ENCODE peak calls at places on chromosomes 12 and 14, in four cellular contexts. Z is esophagus squamous epithelium, U is ovary, H is A549. I is an unnamed sample.
A peak's percentile ranks its signal among the peaks of the same experiment; 100 is the strongest.

GRCh38 chr12:89707992-89708792 is 446 bp downstream of the ATP2B1 start:
- DNase-seq in U (peak; percentile 68), Z (no peak), H (peak; percentile 22), I (peak; percentile 22)

GRCh38 chr12:43444940-43445564 is 107.0 kb downstream of the ADAMTS20 start:
- DNase-seq in Z (no peak), H (peak; percentile 70), U (no peak), I (peak; percentile 16)

GRCh38 chr12:1619599-1619998 is 9.4 kb upstream of the WNT5B start:
- DNase-seq in H (no peak), Z (no peak), U (no peak), I (no peak)

GRCh38 chr12:94988471-94988870 is 15.0 kb downstream of the NDUFA12 start:
- DNase-seq in U (no peak), H (no peak), Z (no peak), I (no peak)

GRCh38 chr12:30485230-30485890 is 210.3 kb downstream of the IPO8 start:
- DNase-seq in Z (no peak), H (no peak), U (no peak), I (no peak)

GRCh38 chr12:103313894-103314293 is 181.9 kb downstream of the C12orf42 start:
- DNase-seq in Z (no peak), U (no peak), H (no peak), I (no peak)

GRCh38 chr12:104655059-104655609 is 198.4 kb downstream of the CHST11 start:
- DNase-seq in Z (no peak), H (no peak), U (no peak), I (no peak)

GRCh38 chr12:55935742-55936151 is 4.8 kb downstream of the DGKA start:
- DNase-seq in H (no peak), Z (no peak), U (peak; percentile 72), I (no peak)

GRCh38 chr14:103384450-103385152 is 614 bp upstream of the MARK3 start:
- DNase-seq in Z (no peak), U (no peak), H (no peak), I (no peak)

GRCh38 chr12:32686340-32686739 is 7.2 kb downstream of the DNM1L start:
- DNase-seq in Z (no peak), H (no peak), U (no peak), I (no peak)

GRCh38 chr12:109053382-109054123 is 1.2 kb downstream of the USP30 start:
- DNase-seq in U (no peak), H (no peak), Z (no peak), I (no peak)

GRCh38 chr12:40216516-40217288 is 8.1 kb upstream of the LRRK2 start:
- DNase-seq in H (no peak), Z (no peak), U (no peak), I (no peak)

GRCh38 chr14:60151715-60152114 is 13.5 kb downstream of the DHRS7 start:
- DNase-seq in U (peak; percentile 44), H (peak; percentile 85), Z (peak; percentile 30), I (peak; percentile 90)

GRCh38 chr12:111773801-111774551 is 7.2 kb downstream of the ALDH2 start:
- DNase-seq in H (peak; percentile 69), U (peak; percentile 85), Z (no peak), I (peak; percentile 87)

GRCh38 chr12:18998343-18999270 is 130.9 kb upstream of the PLEKHA5 start:
- DNase-seq in Z (no peak), U (no peak), H (peak; percentile 11), I (no peak)

GRCh38 chr12:71475280-71475679 is 35.7 kb downstream of the LGR5 start:
- DNase-seq in H (no peak), U (no peak), Z (no peak), I (no peak)
- H3K4me1 ChIP-seq in H (no peaks in the 10 kb centered on the region), U (no peaks in the 10 kb centered on the region), Z (no peaks in the 10 kb centered on the region), I (no peaks in the 10 kb centered on the region)

GRCh38 chr12:79881351-79881750 is 53.5 kb downstream of the PPP1R12A start:
- DNase-seq in H (no peak), Z (no peak), U (no peak), I (no peak)

GRCh38 chr12:79883216-79883615 is 51.7 kb downstream of the PPP1R12A start:
- DNase-seq in H (no peak), Z (no peak), U (no peak), I (no peak)

GRCh38 chr12:79886917-79887519 is 47.9 kb downstream of the PPP1R12A start:
- DNase-seq in U (no peak), Z (no peak), H (peak; percentile 65), I (no peak)

GRCh38 chr12:79885956-79886490 is 48.9 kb downstream of the PPP1R12A start:
- DNase-seq in U (no peak), H (no peak), Z (no peak), I (no peak)

GRCh38 chr12:79884401-79885006 is 50.4 kb downstream of the PPP1R12A start:
- DNase-seq in Z (no peak), U (no peak), H (no peak), I (no peak)
- H3K4me1 ChIP-seq in Z (peaks cover 15% of the 10 kb centered on the region), U (peaks cover 9% of the 10 kb centered on the region), H (peaks cover 26% of the 10 kb centered on the region), I (peaks cover 9% of the 10 kb centered on the region)

DNA sequence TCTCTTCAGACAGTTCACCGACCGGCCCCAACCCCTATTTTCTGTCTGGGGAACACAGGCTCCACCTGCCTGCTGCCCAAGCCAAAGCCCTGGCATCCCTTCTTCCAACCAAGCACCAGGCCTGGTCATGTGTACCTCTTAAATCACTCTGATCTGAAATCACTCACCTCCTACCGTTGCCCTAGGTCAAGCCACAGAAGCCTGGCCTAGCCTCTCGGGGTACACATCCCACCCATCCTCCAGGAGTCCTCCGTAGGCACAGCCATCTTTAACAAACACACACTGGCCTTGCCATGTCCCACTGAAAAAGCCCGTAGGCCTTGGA is 81.8 kb downstream of the IRF2BPL start:
- DNase-seq in Z (no peak), H (no peak), U (no peak), I (peak; percentile 13)
- H3K4me1 ChIP-seq in Z (peaks cover 45% of the 10 kb centered on the region), H (peaks cover 71% of the 10 kb centered on the region), U (peaks cover 23% of the 10 kb centered on the region), I (peaks cover 23% of the 10 kb centered on the region)

DNA sequence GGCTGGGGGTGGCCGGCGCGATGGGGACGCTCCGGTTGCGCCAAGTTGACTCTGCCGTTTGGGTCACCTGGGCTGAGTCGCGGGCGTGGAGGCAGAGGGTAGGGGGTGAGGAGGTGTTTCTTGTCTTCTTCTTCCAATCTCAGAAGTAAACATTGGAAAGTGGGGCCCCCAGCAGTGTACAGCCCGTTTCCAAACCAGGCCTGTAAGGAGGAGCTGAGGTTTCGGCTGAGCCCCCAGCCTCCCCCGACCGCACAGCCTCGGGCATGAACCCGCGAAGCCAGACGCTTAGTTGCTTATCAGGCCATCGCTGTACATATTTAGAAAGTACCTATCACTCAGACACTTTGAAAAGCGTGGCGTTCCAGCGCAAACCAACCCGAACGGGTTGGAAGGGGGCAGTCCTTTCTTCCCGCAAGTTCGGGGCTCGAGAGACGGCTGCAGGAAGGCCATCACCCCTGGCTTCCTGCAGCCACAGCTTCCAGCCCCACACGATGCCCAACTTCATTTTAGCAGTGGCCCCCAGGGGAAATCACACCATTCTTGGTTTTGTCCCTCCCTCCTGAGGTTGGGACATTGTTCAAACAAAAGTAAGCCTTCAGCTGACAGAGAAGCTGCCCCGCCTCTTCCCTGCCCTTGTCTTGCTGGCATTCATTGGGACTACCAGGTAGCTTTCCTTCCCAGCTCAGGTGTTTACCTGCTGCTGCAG is 164.1 kb downstream of the ZFP36L1 start:
- DNase-seq in U (no peak), H (no peak), Z (no peak), I (peak; percentile 88)
- H3K4me1 ChIP-seq in U (peaks cover 12% of the 10 kb centered on the region), H (no peaks in the 10 kb centered on the region), Z (peaks cover 26% of the 10 kb centered on the region), I (peaks cover 5% of the 10 kb centered on the region)

GRCh38 chr14:91315844-91316267 is 71.4 kb upstream of the GPR68 start:
- DNase-seq in Z (no peak), U (no peak), H (no peak), I (no peak)
- H3K4me1 ChIP-seq in Z (peaks cover 25% of the 10 kb centered on the region), U (peaks cover 7% of the 10 kb centered on the region), H (no peaks in the 10 kb centered on the region), I (peaks cover 11% of the 10 kb centered on the region)

GRCh38 chr12:92080390-92081285 is 65.0 kb downstream of the BTG1 start:
- DNase-seq in Z (no peak), H (peak; percentile 90), U (no peak), I (peak; percentile 34)
- H3K4me1 ChIP-seq in Z (peaks cover 5% of the 10 kb centered on the region), H (peaks cover 75% of the 10 kb centered on the region), U (peaks cover 3% of the 10 kb centered on the region), I (no peaks in the 10 kb centered on the region)